ENCODE peak calls at places on chromosomes 12 and 14, in eight cellular contexts. I is cardiac muscle cell, U is A549, A is upper lobe of right lung, F is right atrium auricular region, M is spleen, G is HL-60, Q is left ventricle myocardium inferior. J is an unnamed sample.
A peak's percentile ranks its signal among the peaks of the same experiment; 100 is the strongest.

GRCh38 chr12:45231515-45232145 is 15.7 kb downstream of the ANO6 start:
- DNase-seq in I (no peak), U (no peak), A (no peak), F (no peak), M (no peak), G (no peak), Q (no peak), J (no peak)

GRCh38 chr14:74364271-74364880 is 16.1 kb downstream of the VRTN start:
- DNase-seq in I (no peak), U (no peak), A (peak; percentile 36), F (no peak), M (no peak), G (no peak), Q (no peak), J (no peak)

GRCh38 chr12:74646831-74647230 is 109.2 kb downstream of the ATXN7L3B start:
- DNase-seq in I (peak; percentile 5), U (no peak), A (no peak), F (no peak), M (no peak), G (no peak), Q (no peak), J (no peak)

GRCh38 chr14:77579760-77580159 is 36.7 kb downstream of the SPTLC2 start:
- DNase-seq in I (no peak), U (no peak), A (no peak), F (no peak), M (no peak), G (no peak), Q (no peak), J (no peak)

GRCh38 chr14:105909046-105909827 is 382.9 kb downstream of the TMEM121 start:
- DNase-seq in I (no peak), U (no peak), A (no peak), F (no peak), M (peak; percentile 64), G (no peak), Q (no peak), J (no peak)

GRCh38 chr12:31591308-31591901 is 469 bp upstream of the DENND5B start:
- DNase-seq in I (peak; percentile 83), U (peak; percentile 29), A (no peak), F (peak; percentile 60), M (no peak), G (no peak), Q (no peak), J (peak; percentile 48)

GRCh38 chr12:77925536-77926108 is 94.9 kb downstream of the NAV3 start:
- DNase-seq in I (peak; percentile 78), U (peak; percentile 66), A (peak; percentile 64), F (peak; percentile 77), M (peak; percentile 70), G (peak; percentile 63), Q (peak; percentile 46), J (peak; percentile 68)

GRCh38 chr12:46499226-46499625 is 126.7 kb upstream of the SLC38A2 start:
- DNase-seq in I (no peak), U (no peak), A (no peak), F (no peak), M (no peak), G (no peak), Q (no peak), J (no peak)

GRCh38 chr12:54526800-54527630 is 22.4 kb upstream of the PDE1B start:
- DNase-seq in I (peak; percentile 76), U (no peak), A (no peak), F (no peak), M (no peak), G (peak; percentile 17), Q (peak; percentile 21), J (peak; percentile 55)

GRCh38 chr14:65471038-65471878 is 58.7 kb downstream of the FUT8 start:
- DNase-seq in I (peak; percentile 22), U (no peak), A (no peak), F (no peak), M (no peak), G (no peak), Q (no peak), J (no peak)

GRCh38 chr12:40152783-40153383 is 47.0 kb upstream of the SLC2A13 start:
- DNase-seq in I (peak; percentile 52), U (no peak), A (no peak), F (peak; percentile 69), M (peak; percentile 70), G (no peak), Q (peak; percentile 30), J (peak; percentile 31)

GRCh38 chr12:93065896-93066295 is 136.8 kb upstream of the EEA1 start:
- DNase-seq in I (no peak), U (no peak), A (no peak), F (no peak), M (no peak), G (no peak), Q (no peak), J (no peak)

GRCh38 chr12:5222011-5222461 is 178.4 kb downstream of the KCNA5 start:
- DNase-seq in I (no peak), U (no peak), A (no peak), F (no peak), M (no peak), G (no peak), Q (no peak), J (no peak)

GRCh38 chr14:20686386-20687143 is 2.0 kb upstream of the ANG start:
- DNase-seq in I (no peak), U (no peak), A (no peak), F (no peak), M (no peak), G (no peak), Q (no peak), J (no peak)
- H3K4me3 ChIP-seq in I (no peak overlapping the region), U (peak overlapping the region; percentile 58), A (peak overlapping the region; percentile 73), F (no peak overlapping the region), M (no peak overlapping the region), G (no peak overlapping the region), Q (peak overlapping the region; percentile 87), J (no peak overlapping the region)

GRCh38 chr12:51520576-51521325 is 70.3 kb upstream of the SCN8A start:
- DNase-seq in I (no peak), U (no peak), A (no peak), F (no peak), M (no peak), G (no peak), Q (no peak), J (peak; percentile 76)

GRCh38 chr12:51517316-51517715 is 73.7 kb upstream of the SCN8A start:
- DNase-seq in I (no peak), U (no peak), A (no peak), F (no peak), M (no peak), G (no peak), Q (no peak), J (no peak)

GRCh38 chr12:51521554-51522276 is 69.3 kb upstream of the SCN8A start:
- DNase-seq in I (no peak), U (no peak), A (no peak), F (no peak), M (no peak), G (no peak), Q (no peak), J (no peak)

GRCh38 chr12:51519755-51520154 is 71.3 kb upstream of the SCN8A start:
- DNase-seq in I (no peak), U (no peak), A (no peak), F (no peak), M (no peak), G (no peak), Q (no peak), J (no peak)

GRCh38 chr12:51517800-51518199 is 73.2 kb upstream of the SCN8A start:
- DNase-seq in I (no peak), U (no peak), A (no peak), F (no peak), M (no peak), G (no peak), Q (no peak), J (no peak)
- TF ChIP-seq CTCF in I (no peak), U (no peak), A (no peak), F (no peak), M (no peak), G (no peak), Q (no peak), J (no peak)

GRCh38 chr12:13167226-13167625 is 29.3 kb upstream of the EMP1 start:
- DNase-seq in I (no peak), U (no peak), A (no peak), F (no peak), M (no peak), G (no peak), Q (no peak), J (no peak)

GRCh38 chr12:13165578-13166120 is 30.9 kb upstream of the EMP1 start:
- DNase-seq in I (no peak), U (peak; percentile 26), A (peak; percentile 84), F (peak; percentile 85), M (peak; percentile 84), G (peak; percentile 77), Q (peak; percentile 54), J (peak; percentile 20)

GRCh38 chr12:13169255-13169654 is 27.3 kb upstream of the EMP1 start:
- DNase-seq in I (no peak), U (no peak), A (no peak), F (no peak), M (no peak), G (no peak), Q (no peak), J (no peak)

GRCh38 chr12:13164859-13165577 is 31.5 kb upstream of the EMP1 start:
- DNase-seq in I (no peak), U (no peak), A (no peak), F (no peak), M (no peak), G (no peak), Q (no peak), J (no peak)

GRCh38 chr12:13167906-13168305 is 28.6 kb upstream of the EMP1 start:
- DNase-seq in I (no peak), U (no peak), A (no peak), F (no peak), M (no peak), G (no peak), Q (no peak), J (no peak)
- H3K27ac ChIP-seq in I (no peak overlapping the region), U (no peak overlapping the region), A (no peak overlapping the region), F (no peak overlapping the region), M (no peak overlapping the region), G (no peak overlapping the region), Q (no peak overlapping the region), J (no peak overlapping the region)

GRCh38 chr14:85415015-85415712 is 114.8 kb upstream of the FLRT2 start:
- DNase-seq in I (no peak), U (peak; percentile 85), A (no peak), F (peak; percentile 75), M (no peak), G (no peak), Q (peak; percentile 15), J (no peak)

GRCh38 chr14:85418716-85419115 is 111.2 kb upstream of the FLRT2 start:
- DNase-seq in I (no peak), U (no peak), A (no peak), F (no peak), M (no peak), G (no peak), Q (no peak), J (no peak)

GRCh38 chr14:85416771-85417170 is 113.2 kb upstream of the FLRT2 start:
- DNase-seq in I (no peak), U (peak; percentile 15), A (no peak), F (no peak), M (no peak), G (peak; percentile 65), Q (no peak), J (no peak)

GRCh38 chr14:85420278-85420677 is 109.7 kb upstream of the FLRT2 start:
- DNase-seq in I (no peak), U (no peak), A (no peak), F (no peak), M (no peak), G (no peak), Q (no peak), J (no peak)

DNA sequence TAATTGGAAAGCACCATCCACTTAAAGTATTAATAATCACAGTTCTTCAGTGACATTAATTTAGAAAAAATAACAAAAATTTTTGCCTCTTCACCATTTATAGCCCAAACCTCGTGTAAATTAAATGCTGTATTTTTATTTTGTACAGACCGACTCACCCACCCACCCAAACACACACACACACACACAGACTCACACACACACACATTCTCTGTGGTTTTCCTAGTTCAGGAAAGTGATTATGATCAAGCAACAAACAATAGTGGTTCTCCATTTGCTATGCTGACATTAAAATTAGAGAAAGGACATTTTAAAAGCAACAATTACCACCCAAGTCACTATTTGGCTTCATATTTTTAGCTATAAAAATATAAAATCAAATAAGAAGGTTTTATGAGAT is 112.5 kb upstream of the FLRT2 start:
- DNase-seq in I (no peak), U (no peak), A (no peak), F (no peak), M (no peak), G (no peak), Q (no peak), J (no peak)
- H3K4me3 ChIP-seq in I (no peak overlapping the region), U (no peak overlapping the region), A (no peak overlapping the region), F (no peak overlapping the region), M (no peak overlapping the region), G (no peak overlapping the region), Q (no peak overlapping the region), J (no peak overlapping the region)